ENCODE peak calls at places on chromosomes 2 and 18, in eight cellular contexts. F, J, L, O, C, A, V and Z are unnamed samples.

GRCh38 chr2:47211497-47212011 is 56.4 kb upstream of the STPG4 start:
- DNase-seq in F (no peak), J (no peak), L (no peak), O (no peak), C (no peak), A (no peak), V (no peak), Z (no peak)

GRCh38 chr2:30236591-30237245 is 5.4 kb downstream of the LBH start:
- DNase-seq in F (no peak), J (no peak), L (no peak), O (no peak), C (no peak), A (no peak), V (no peak), Z (no peak)

GRCh38 chr18:80147037-80147417 is 38.0 kb downstream of the ADNP2 start:
- DNase-seq in F (no peak), J (no peak), L (no peak), O (no peak), C (no peak), A (no peak), V (no peak), Z (no peak)

GRCh38 chr2:197915548-197916265 is 111.3 kb downstream of the PLCL1 start:
- DNase-seq in F (no peak), J (no peak), L (no peak), O (no peak), C (no peak), A (peak), V (no peak), Z (no peak)

GRCh38 chr2:101396352-101396717 is 9.0 kb upstream of the CREG2 start:
- DNase-seq in F (no peak), J (no peak), L (no peak), O (no peak), C (no peak), A (peak), V (no peak), Z (no peak)

GRCh38 chr2:46866770-46867246 is 48.8 kb downstream of the MCFD2 start:
- DNase-seq in F (no peak), J (no peak), L (no peak), O (no peak), C (no peak), A (peak), V (no peak), Z (no peak)

GRCh38 chr18:8260319-8260718 is 348.9 kb upstream of the RAB12 start:
- DNase-seq in F (no peak), J (no peak), L (no peak), O (no peak), C (no peak), A (peak), V (no peak), Z (no peak)

GRCh38 chr2:166468124-166469024 is 25.7 kb downstream of the SCN7A start:
- DNase-seq in F (no peak), J (no peak), L (no peak), O (no peak), C (no peak), A (peak), V (no peak), Z (no peak)

GRCh38 chr2:35185861-35186412 is 1169.6 kb upstream of the CRIM1 start:
- DNase-seq in F (no peak), J (no peak), L (no peak), O (no peak), C (no peak), A (no peak), V (no peak), Z (no peak)

GRCh38 chr2:241359481-241360045 is 3.5 kb downstream of the FARP2 start:
- DNase-seq in F (no peak), J (no peak), L (no peak), O (no peak), C (no peak), A (no peak), V (no peak), Z (no peak)

GRCh38 chr2:53593891-53594585 is 173.6 kb upstream of the CHAC2 start:
- DNase-seq in F (no peak), J (no peak), L (no peak), O (no peak), C (no peak), A (peak), V (no peak), Z (no peak)

GRCh38 chr2:234879671-234880455 is 72.0 kb upstream of the SH3BP4 start:
- DNase-seq in F (no peak), J (no peak), L (no peak), O (no peak), C (no peak), A (peak), V (no peak), Z (no peak)

GRCh38 chr2:72090781-72091482 is 56.7 kb downstream of the CYP26B1 start:
- DNase-seq in F (no peak), J (no peak), L (no peak), O (no peak), C (no peak), A (no peak), V (no peak), Z (no peak)

GRCh38 chr18:31700990-31701389 is 16.6 kb upstream of the B4GALT6 start:
- DNase-seq in F (no peak), J (no peak), L (no peak), O (no peak), C (no peak), A (no peak), V (no peak), Z (no peak)

GRCh38 chr2:240153418-240153817 is 13.0 kb upstream of the OTOS start:
- DNase-seq in F (no peak), J (no peak), L (no peak), O (no peak), C (no peak), A (no peak), V (no peak), Z (no peak)

GRCh38 chr18:5890606-5891360 is 4.5 kb downstream of the TMEM200C start:
- DNase-seq in F (peak), J (no peak), L (peak), O (no peak), C (peak), A (peak), V (no peak), Z (peak)